ENCODE peak calls at places on chromosomes 7 and 10, in nine cellular contexts. P, W, I, Y, O, X, G, C and F are unnamed samples.

GRCh38 chr10:24642921-24643678 is 80.6 kb downstream of the ARHGAP21 start:
- DNase-seq in P (no peak), W (no peak), I (peak; percentile 62), Y (peak; percentile 54), O (no peak), X (no peak), G (peak; percentile 88), C (peak; percentile 86), F (no peak)

GRCh38 chr10:79256264-79256806 is 90.9 kb upstream of the PPIF start:
- DNase-seq in P (no peak), W (no peak), I (no peak), Y (no peak), O (no peak), X (no peak), G (no peak), C (no peak), F (no peak)

GRCh38 chr7:124765401-124766352 is at the start of gene GPR37:
- DNase-seq in P (no peak), W (no peak), I (peak; percentile 50), Y (peak; percentile 39), O (no peak), X (no peak), G (no peak), C (peak; percentile 58), F (peak; percentile 59)

GRCh38 chr10:50497758-50498157 is 126.0 kb downstream of the SGMS1 start:
- DNase-seq in P (no peak), W (no peak), I (no peak), Y (peak; percentile 43), O (no peak), X (no peak), G (peak; percentile 59), C (no peak), F (no peak)

GRCh38 chr10:86666538-86666937 is 1.8 kb upstream of the LDB3 start:
- DNase-seq in P (peak; percentile 76), W (no peak), I (no peak), Y (no peak), O (no peak), X (no peak), G (no peak), C (no peak), F (no peak)

GRCh38 chr10:110420401-110421193 is 77.1 kb upstream of the DUSP5 start:
- DNase-seq in P (no peak), W (no peak), I (peak; percentile 83), Y (no peak), O (no peak), X (no peak), G (peak; percentile 38), C (peak; percentile 74), F (no peak)

GRCh38 chr7:110157631-110158362 is 933.1 kb upstream of the LRRN3 start:
- DNase-seq in P (no peak), W (no peak), I (no peak), Y (no peak), O (no peak), X (no peak), G (peak; percentile 32), C (no peak), F (no peak)

GRCh38 chr10:79628988-79629954 is 18.5 kb downstream of the SFTPA1 start:
- DNase-seq in P (no peak), W (no peak), I (no peak), Y (no peak), O (no peak), X (no peak), G (no peak), C (no peak), F (no peak)

GRCh38 chr10:50326757-50327701 is 75.7 kb upstream of the ASAH2 start:
- DNase-seq in P (peak; percentile 26), W (no peak), I (no peak), Y (peak; percentile 83), O (no peak), X (peak; percentile 0), G (peak; percentile 65), C (peak; percentile 67), F (no peak)

GRCh38 chr7:134375206-134375605 is 58.5 kb upstream of the SLC35B4 start:
- DNase-seq in P (no peak), W (no peak), I (no peak), Y (no peak), O (no peak), X (no peak), G (no peak), C (no peak), F (no peak)

GRCh38 chr10:26698909-26699308 is 1.4 kb downstream of the PDSS1 start:
- DNase-seq in P (no peak), W (no peak), I (no peak), Y (no peak), O (no peak), X (no peak), G (no peak), C (no peak), F (no peak)

GRCh38 chr10:123507298-123507697 is 158.9 kb upstream of the GPR26 start:
- DNase-seq in P (no peak), W (no peak), I (no peak), Y (no peak), O (no peak), X (no peak), G (no peak), C (no peak), F (no peak)

GRCh38 chr7:150365673-150366398 is 2.8 kb upstream of the REPIN1 start:
- DNase-seq in P (no peak), W (no peak), I (no peak), Y (no peak), O (no peak), X (no peak), G (no peak), C (no peak), F (no peak)